ENCODE peak calls at places on chromosomes 5 and 9, in six cellular contexts. One of them, this sample, is unnamed.

GRCh38 chr9:33109850-33110595 is 33.5 kb upstream of the SMU1 start:
- DNase-seq in uterus: no peak
- DNase-seq in foreskin fibroblast: no peak
- DNase-seq in cardiac muscle cell: no peak
- DNase-seq in omental fat pad: no peak
- DNase-seq in kidney epithelial cell: no peak
- DNase-seq in this sample: no peak

GRCh38 chr5:80713640-80714039 is 58.9 kb upstream of the DHFR start:
- DNase-seq in foreskin fibroblast: no peak
- DNase-seq in cardiac muscle cell: no peak
- DNase-seq in kidney epithelial cell: no peak
- DNase-seq in omental fat pad: no peak
- DNase-seq in uterus: no peak
- DNase-seq in this sample: no peak

GRCh38 chr5:170368593-170368992 is 20.6 kb downstream of the KCNMB1 start:
- DNase-seq in kidney epithelial cell: no peak
- DNase-seq in uterus: no peak
- DNase-seq in cardiac muscle cell: no peak
- DNase-seq in omental fat pad: no peak
- DNase-seq in foreskin fibroblast: no peak
- DNase-seq in this sample: no peak

GRCh38 chr5:103216697-103217096 is 41.9 kb upstream of the MACIR start:
- DNase-seq in omental fat pad: no peak
- DNase-seq in uterus: no peak
- DNase-seq in cardiac muscle cell: no peak
- DNase-seq in foreskin fibroblast: no peak
- DNase-seq in kidney epithelial cell: no peak
- DNase-seq in this sample: no peak

GRCh38 chr5:35815089-35815936 is 41.4 kb upstream of the IL7R start:
- DNase-seq in uterus: no peak
- DNase-seq in cardiac muscle cell: peak
- DNase-seq in kidney epithelial cell: no peak
- DNase-seq in omental fat pad: no peak
- DNase-seq in foreskin fibroblast: peak
- DNase-seq in this sample: no peak

GRCh38 chr5:138466058-138466899 is 1.0 kb downstream of the EGR1 start:
- DNase-seq in foreskin fibroblast: no peak
- DNase-seq in uterus: peak
- DNase-seq in omental fat pad: no peak
- DNase-seq in kidney epithelial cell: no peak
- DNase-seq in cardiac muscle cell: no peak
- DNase-seq in this sample: no peak

GRCh38 chr9:103798620-103799019 is 295.5 kb upstream of the SMC2 start:
- DNase-seq in cardiac muscle cell: peak
- DNase-seq in foreskin fibroblast: peak
- DNase-seq in uterus: no peak
- DNase-seq in kidney epithelial cell: peak
- DNase-seq in omental fat pad: no peak
- DNase-seq in this sample: no peak

GRCh38 chr5:1562599-1562998 is 38.8 kb upstream of the LPCAT1 start:
- DNase-seq in uterus: no peak
- DNase-seq in foreskin fibroblast: no peak
- DNase-seq in kidney epithelial cell: no peak
- DNase-seq in cardiac muscle cell: no peak
- DNase-seq in omental fat pad: no peak
- DNase-seq in this sample: no peak

GRCh38 chr9:130336885-130337284 is 71.3 kb downstream of the HMCN2 start:
- DNase-seq in kidney epithelial cell: no peak
- DNase-seq in omental fat pad: no peak
- DNase-seq in uterus: no peak
- DNase-seq in foreskin fibroblast: no peak
- DNase-seq in cardiac muscle cell: no peak
- DNase-seq in this sample: no peak

GRCh38 chr5:13866792-13867191 is 77.7 kb downstream of the DNAH5 start:
- DNase-seq in uterus: no peak
- DNase-seq in kidney epithelial cell: no peak
- DNase-seq in foreskin fibroblast: no peak
- DNase-seq in omental fat pad: no peak
- DNase-seq in cardiac muscle cell: peak
- DNase-seq in this sample: no peak

GRCh38 chr9:127224178-127224882 is 40.2 kb upstream of the GARNL3 start:
- DNase-seq in cardiac muscle cell: peak
- DNase-seq in foreskin fibroblast: peak
- DNase-seq in omental fat pad: peak
- DNase-seq in uterus: peak
- DNase-seq in kidney epithelial cell: no peak
- DNase-seq in this sample: peak

GRCh38 chr5:122805481-122805880 is 30.6 kb downstream of the SNX2 start:
- DNase-seq in foreskin fibroblast: peak
- DNase-seq in uterus: no peak
- DNase-seq in omental fat pad: no peak
- DNase-seq in kidney epithelial cell: no peak
- DNase-seq in cardiac muscle cell: peak
- DNase-seq in this sample: no peak

GRCh38 chr5:143051244-143052058 is 281.3 kb downstream of the ARHGAP26 start:
- DNase-seq in foreskin fibroblast: peak
- DNase-seq in omental fat pad: no peak
- DNase-seq in kidney epithelial cell: peak
- DNase-seq in uterus: peak
- DNase-seq in cardiac muscle cell: peak
- DNase-seq in this sample: no peak

GRCh38 chr5:138482645-138483044 is 17.4 kb downstream of the EGR1 start:
- DNase-seq in kidney epithelial cell: no peak
- DNase-seq in omental fat pad: no peak
- DNase-seq in uterus: no peak
- DNase-seq in foreskin fibroblast: no peak
- DNase-seq in cardiac muscle cell: no peak
- DNase-seq in this sample: no peak

GRCh38 chr9:686381-686813 is 155.1 kb upstream of the DMRT1 start:
- DNase-seq in foreskin fibroblast: peak
- DNase-seq in cardiac muscle cell: peak
- DNase-seq in kidney epithelial cell: no peak
- DNase-seq in omental fat pad: no peak
- DNase-seq in uterus: no peak
- DNase-seq in this sample: no peak

GRCh38 chr9:137224850-137225694 is at the start of gene CYSRT1:
- DNase-seq in foreskin fibroblast: no peak
- DNase-seq in cardiac muscle cell: no peak
- DNase-seq in kidney epithelial cell: no peak
- DNase-seq in uterus: no peak
- DNase-seq in omental fat pad: no peak
- DNase-seq in this sample: no peak

GRCh38 chr5:30401479-30402058 is 791.9 kb upstream of the CDH6 start:
- DNase-seq in uterus: no peak
- DNase-seq in cardiac muscle cell: peak
- DNase-seq in omental fat pad: peak
- DNase-seq in kidney epithelial cell: no peak
- DNase-seq in foreskin fibroblast: no peak
- DNase-seq in this sample: no peak

GRCh38 chr5:72224946-72225427 is 95.1 kb downstream of the MRPS27 start:
- DNase-seq in kidney epithelial cell: no peak
- DNase-seq in cardiac muscle cell: peak
- DNase-seq in uterus: no peak
- DNase-seq in foreskin fibroblast: no peak
- DNase-seq in omental fat pad: no peak
- DNase-seq in this sample: no peak

GRCh38 chr9:38110476-38110875 is 41.4 kb upstream of the SHB start:
- DNase-seq in omental fat pad: no peak
- DNase-seq in uterus: no peak
- DNase-seq in kidney epithelial cell: no peak
- DNase-seq in foreskin fibroblast: no peak
- DNase-seq in cardiac muscle cell: no peak
- DNase-seq in this sample: no peak

GRCh38 chr9:113505963-113506624 is 42.6 kb downstream of the RGS3 start:
- DNase-seq in omental fat pad: no peak
- DNase-seq in kidney epithelial cell: no peak
- DNase-seq in foreskin fibroblast: no peak
- DNase-seq in uterus: no peak
- DNase-seq in cardiac muscle cell: no peak
- DNase-seq in this sample: no peak

GRCh38 chr5:31663519-31663918 is 24.6 kb downstream of the PDZD2 start:
- DNase-seq in foreskin fibroblast: no peak
- DNase-seq in kidney epithelial cell: no peak
- DNase-seq in cardiac muscle cell: peak
- DNase-seq in uterus: no peak
- DNase-seq in omental fat pad: no peak
- DNase-seq in this sample: no peak

GRCh38 chr5:35743644-35744043 is 113.0 kb upstream of the IL7R start:
- DNase-seq in omental fat pad: no peak
- DNase-seq in kidney epithelial cell: no peak
- DNase-seq in foreskin fibroblast: no peak
- DNase-seq in uterus: no peak
- DNase-seq in cardiac muscle cell: no peak
- DNase-seq in this sample: no peak

GRCh38 chr5:65050140-65050539 is 281.4 kb downstream of the CWC27 start:
- DNase-seq in foreskin fibroblast: no peak
- DNase-seq in omental fat pad: no peak
- DNase-seq in uterus: no peak
- DNase-seq in kidney epithelial cell: no peak
- DNase-seq in cardiac muscle cell: no peak
- DNase-seq in this sample: no peak

GRCh38 chr5:172385661-172386187 is 68.6 kb downstream of the SH3PXD2B start:
- DNase-seq in foreskin fibroblast: no peak
- DNase-seq in cardiac muscle cell: no peak
- DNase-seq in uterus: no peak
- DNase-seq in omental fat pad: no peak
- DNase-seq in kidney epithelial cell: no peak
- DNase-seq in this sample: no peak

GRCh38 chr5:172385164-172385563 is 69.2 kb downstream of the SH3PXD2B start:
- DNase-seq in foreskin fibroblast: no peak
- DNase-seq in omental fat pad: no peak
- DNase-seq in cardiac muscle cell: no peak
- DNase-seq in uterus: no peak
- DNase-seq in kidney epithelial cell: no peak
- DNase-seq in this sample: no peak

GRCh38 chr5:172395483-172395882 is 58.8 kb downstream of the SH3PXD2B start:
- DNase-seq in uterus: no peak
- DNase-seq in cardiac muscle cell: no peak
- DNase-seq in foreskin fibroblast: no peak
- DNase-seq in kidney epithelial cell: no peak
- DNase-seq in omental fat pad: no peak
- DNase-seq in this sample: no peak

DNA sequence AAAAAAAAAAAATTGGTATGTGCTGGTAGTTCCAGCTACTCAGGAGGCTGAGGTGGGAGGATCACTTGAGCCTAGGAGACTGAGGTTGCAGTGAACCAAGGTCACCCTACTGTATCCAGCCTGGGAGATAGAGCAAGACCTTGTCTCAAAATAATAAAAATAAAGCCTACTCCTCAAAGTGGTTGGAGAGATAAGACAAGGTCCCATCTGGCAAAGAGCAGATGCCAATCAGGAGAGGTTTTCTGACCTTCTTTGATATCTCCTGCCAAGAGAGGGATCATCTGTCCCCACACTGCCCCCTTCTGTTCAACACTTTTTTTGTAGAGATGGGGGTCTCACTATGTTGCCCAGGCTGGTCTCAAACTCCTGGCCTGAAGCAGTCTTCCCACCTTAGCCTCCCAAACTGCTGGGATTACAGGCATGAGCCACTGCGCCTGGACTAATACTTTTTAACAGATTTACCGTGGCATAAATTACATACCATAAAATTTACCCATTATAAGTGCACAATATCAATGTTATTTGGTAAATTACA is 64.7 kb downstream of the SH3PXD2B start:
- DNase-seq in foreskin fibroblast: no peak
- DNase-seq in cardiac muscle cell: no peak
- DNase-seq in omental fat pad: no peak
- DNase-seq in uterus: no peak
- DNase-seq in kidney epithelial cell: no peak
- DNase-seq in this sample: no peak
- TF ChIP-seq CTCF in foreskin fibroblast: peak
- TF ChIP-seq CTCF in cardiac muscle cell: peak
- TF ChIP-seq CTCF in omental fat pad: no peak
- TF ChIP-seq CTCF in uterus: no peak
- TF ChIP-seq CTCF in kidney epithelial cell: no peak
- TF ChIP-seq CTCF in this sample: no peak

GRCh38 chr9:110143969-110144545 is 63.9 kb downstream of the C9orf152 start:
- DNase-seq in cardiac muscle cell: no peak
- DNase-seq in kidney epithelial cell: no peak
- DNase-seq in omental fat pad: no peak
- DNase-seq in uterus: no peak
- DNase-seq in foreskin fibroblast: no peak
- DNase-seq in this sample: no peak
- TF ChIP-seq CTCF in cardiac muscle cell: no peak
- TF ChIP-seq CTCF in kidney epithelial cell: no peak
- TF ChIP-seq CTCF in omental fat pad: no peak
- TF ChIP-seq CTCF in uterus: no peak
- TF ChIP-seq CTCF in foreskin fibroblast: no peak
- TF ChIP-seq CTCF in this sample: no peak

GRCh38 chr5:19795218-19795617 is 192.8 kb downstream of the CDH18 start:
- DNase-seq in foreskin fibroblast: peak
- DNase-seq in uterus: no peak
- DNase-seq in kidney epithelial cell: no peak
- DNase-seq in omental fat pad: no peak
- DNase-seq in cardiac muscle cell: peak
- DNase-seq in this sample: no peak
- TF ChIP-seq CTCF in foreskin fibroblast: peak
- TF ChIP-seq CTCF in uterus: no peak
- TF ChIP-seq CTCF in kidney epithelial cell: peak
- TF ChIP-seq CTCF in omental fat pad: no peak
- TF ChIP-seq CTCF in cardiac muscle cell: peak
- TF ChIP-seq CTCF in this sample: no peak

GRCh38 chr5:62778327-62779009 is 199.8 kb downstream of the LRRC70 start:
- DNase-seq in uterus: no peak
- DNase-seq in kidney epithelial cell: no peak
- DNase-seq in cardiac muscle cell: no peak
- DNase-seq in omental fat pad: no peak
- DNase-seq in foreskin fibroblast: no peak
- DNase-seq in this sample: no peak

GRCh38 chr5:62783374-62784057 is 204.9 kb downstream of the LRRC70 start:
- DNase-seq in cardiac muscle cell: no peak
- DNase-seq in uterus: no peak
- DNase-seq in omental fat pad: no peak
- DNase-seq in foreskin fibroblast: no peak
- DNase-seq in kidney epithelial cell: no peak
- DNase-seq in this sample: no peak

GRCh38 chr5:62780230-62780629 is 201.6 kb downstream of the LRRC70 start:
- DNase-seq in uterus: no peak
- DNase-seq in omental fat pad: no peak
- DNase-seq in kidney epithelial cell: no peak
- DNase-seq in cardiac muscle cell: no peak
- DNase-seq in foreskin fibroblast: no peak
- DNase-seq in this sample: no peak

GRCh38 chr5:62779010-62779422 is 200.4 kb downstream of the LRRC70 start:
- DNase-seq in foreskin fibroblast: peak
- DNase-seq in uterus: no peak
- DNase-seq in kidney epithelial cell: peak
- DNase-seq in omental fat pad: no peak
- DNase-seq in cardiac muscle cell: peak
- DNase-seq in this sample: peak

DNA sequence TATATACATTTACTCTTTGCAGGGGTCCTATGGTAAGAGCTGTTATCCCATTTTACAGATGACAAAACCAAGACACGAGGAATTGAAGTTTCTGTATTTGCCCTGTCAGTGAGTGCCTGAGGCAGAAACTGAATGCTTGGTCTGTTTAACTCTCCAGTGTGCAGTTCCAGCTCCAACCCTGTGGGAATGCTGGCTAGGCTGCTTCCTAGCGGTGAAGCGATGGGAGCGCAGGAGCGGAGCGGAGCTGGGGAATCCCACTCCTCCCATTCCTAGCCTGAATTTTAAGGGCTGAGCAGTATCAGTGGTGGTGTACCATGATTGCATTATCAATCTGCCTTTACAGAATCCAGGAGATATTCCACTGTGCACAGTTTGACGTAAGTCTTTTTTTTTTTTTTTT is 202.3 kb downstream of the LRRC70 start:
- DNase-seq in uterus: no peak
- DNase-seq in kidney epithelial cell: no peak
- DNase-seq in cardiac muscle cell: no peak
- DNase-seq in omental fat pad: no peak
- DNase-seq in foreskin fibroblast: no peak
- DNase-seq in this sample: no peak
- TF ChIP-seq CTCF in uterus: no peak
- TF ChIP-seq CTCF in kidney epithelial cell: no peak
- TF ChIP-seq CTCF in cardiac muscle cell: no peak
- TF ChIP-seq CTCF in omental fat pad: no peak
- TF ChIP-seq CTCF in foreskin fibroblast: no peak
- TF ChIP-seq CTCF in this sample: no peak

This sample was measured in D721Med.